ENCODE peak calls at places on chromosomes 4 and X, in seven cellular contexts. T is lung, O is aorta, N is A549, U is GM23248, Y is H1, Z is hepatocyte. D is an unnamed sample.
A peak's percentile ranks its signal among the peaks of the same experiment; 100 is the strongest.

GRCh38 chr4:2836391-2836859 is 7.2 kb upstream of the ADD1 start:
- DNase-seq in U (no peak), Z (peak; percentile 4), N (no peak), O (no peak), T (no peak), Y (no peak), D (no peak)

GRCh38 chr4:166493828-166494432 is 620.9 kb downstream of the TLL1 start:
- DNase-seq in O (no peak), T (no peak), N (no peak), Y (no peak), U (no peak), Z (peak; percentile 27), D (no peak)

GRCh38 chrX:151821226-151821625 is 86.7 kb downstream of the CNGA2 start:
- DNase-seq in T (no peak), Y (no peak), O (no peak), Z (no peak), U (no peak), N (no peak), D (no peak)

GRCh38 chr4:29829067-29829466 is 891.1 kb upstream of the PCDH7 start:
- DNase-seq in U (no peak), O (no peak), Y (no peak), Z (no peak), T (no peak), N (no peak), D (no peak)

GRCh38 chrX:154525606-154526490 is 9.8 kb upstream of the FAM3A start:
- DNase-seq in T (no peak), N (no peak), Y (no peak), O (no peak), Z (no peak), U (no peak), D (no peak)

GRCh38 chrX:24859211-24859841 is 156.4 kb downstream of the ARX start:
- DNase-seq in N (no peak), O (no peak), Z (no peak), T (no peak), Y (no peak), U (no peak), D (no peak)

GRCh38 chr4:186910385-186910784 is 186.7 kb upstream of the FAT1 start:
- DNase-seq in U (no peak), T (no peak), O (no peak), Y (no peak), N (no peak), Z (no peak), D (no peak)

GRCh38 chr4:54657556-54658313 is at the start of gene KIT:
- DNase-seq in U (peak; percentile 65), N (no peak), T (no peak), O (peak; percentile 40), Y (peak; percentile 66), Z (peak; percentile 75), D (no peak)

GRCh38 chr4:98627883-98628282 is 30.5 kb downstream of the TSPAN5 start:
- DNase-seq in Y (no peak), T (no peak), Z (no peak), N (no peak), U (peak; percentile 71), O (no peak), D (no peak)

GRCh38 chr4:90025248-90025647 is 101.9 kb upstream of the CCSER1 start:
- DNase-seq in O (no peak), U (peak; percentile 17), N (no peak), Y (no peak), T (no peak), Z (peak; percentile 21), D (no peak)

GRCh38 chrX:132744470-132744869 is 214.0 kb downstream of the HS6ST2 start:
- DNase-seq in O (no peak), U (no peak), Z (no peak), Y (no peak), T (no peak), N (no peak), D (no peak)

GRCh38 chr4:109005523-109005922 is 242.7 kb upstream of the ETNPPL start:
- DNase-seq in Y (no peak), O (no peak), T (no peak), U (peak; percentile 62), N (no peak), Z (no peak), D (no peak)

GRCh38 chr4:137688651-137689050 is 156.4 kb upstream of the PCDH18 start:
- DNase-seq in Y (no peak), O (no peak), T (no peak), N (no peak), Z (no peak), U (no peak), D (no peak)

GRCh38 chr4:10108818-10109783 is 7.5 kb downstream of the WDR1 start:
- DNase-seq in U (peak; percentile 66), Z (no peak), O (no peak), N (no peak), T (no peak), Y (no peak), D (peak; percentile 56)

GRCh38 chr4:40923326-40924095 is 173.8 kb downstream of the NSUN7 start:
- DNase-seq in Z (no peak), O (peak; percentile 61), N (no peak), Y (no peak), T (no peak), U (no peak), D (no peak)

GRCh38 chr4:119020158-119020557 is 115.5 kb upstream of the MYOZ2 start:
- DNase-seq in Y (no peak), O (no peak), U (peak; percentile 15), Z (peak; percentile 14), T (no peak), N (no peak), D (no peak)

GRCh38 chrX:96183843-96184242 is 500.8 kb upstream of the DIAPH2 start:
- DNase-seq in Y (no peak), Z (peak; percentile 11), N (no peak), T (no peak), O (no peak), U (peak; percentile 14), D (no peak)

DNA sequence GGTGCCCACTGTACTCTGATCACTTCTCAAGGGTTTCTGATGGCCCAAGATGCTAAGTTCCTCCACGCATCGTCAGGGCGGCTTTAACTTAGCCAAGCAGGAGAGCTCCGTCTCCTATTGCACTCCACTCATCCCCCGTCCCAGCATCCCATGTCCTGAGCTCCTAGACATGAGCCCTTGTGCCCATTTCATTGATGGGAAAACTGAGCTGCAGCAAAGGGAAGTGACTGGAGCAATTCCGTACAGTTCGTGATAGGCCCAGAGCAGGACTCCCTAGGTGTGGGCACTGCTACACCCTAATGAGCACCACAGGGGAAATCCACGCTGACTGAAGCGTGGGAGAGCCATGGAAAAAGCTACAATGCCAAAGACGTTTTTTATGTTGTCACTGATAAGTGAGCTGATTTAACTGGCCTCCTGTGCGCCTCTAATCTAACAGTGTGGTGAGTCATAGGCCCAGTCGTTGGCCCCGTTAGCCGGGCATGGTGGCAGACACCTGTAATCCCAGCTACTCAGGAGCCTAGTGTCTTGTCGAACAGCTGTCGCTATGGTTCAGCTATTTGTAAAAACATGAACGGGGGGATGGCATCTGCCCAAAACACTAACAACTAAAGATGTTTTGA is 14.9 kb downstream of the NSDHL start:
- DNase-seq in U (no peak), Z (no peak), Y (no peak), O (no peak), T (no peak), N (no peak), D (no peak)
- H3K9me3 ChIP-seq in U (no peaks in the 10 kb centered on the region), Z (no peaks in the 10 kb centered on the region), Y (no peaks in the 10 kb centered on the region), O (no peaks in the 10 kb centered on the region), T (no peaks in the 10 kb centered on the region), N (no peaks in the 10 kb centered on the region), D (no peaks in the 10 kb centered on the region)

GRCh38 chr4:93299116-93299515 is 529.4 kb upstream of the ATOH1 start:
- DNase-seq in T (no peak), N (no peak), Y (no peak), U (no peak), O (no peak), Z (no peak), D (no peak)

GRCh38 chr4:93302310-93302709 is 526.2 kb upstream of the ATOH1 start:
- DNase-seq in Y (no peak), T (no peak), N (no peak), O (no peak), Z (no peak), U (no peak), D (no peak)

DNA sequence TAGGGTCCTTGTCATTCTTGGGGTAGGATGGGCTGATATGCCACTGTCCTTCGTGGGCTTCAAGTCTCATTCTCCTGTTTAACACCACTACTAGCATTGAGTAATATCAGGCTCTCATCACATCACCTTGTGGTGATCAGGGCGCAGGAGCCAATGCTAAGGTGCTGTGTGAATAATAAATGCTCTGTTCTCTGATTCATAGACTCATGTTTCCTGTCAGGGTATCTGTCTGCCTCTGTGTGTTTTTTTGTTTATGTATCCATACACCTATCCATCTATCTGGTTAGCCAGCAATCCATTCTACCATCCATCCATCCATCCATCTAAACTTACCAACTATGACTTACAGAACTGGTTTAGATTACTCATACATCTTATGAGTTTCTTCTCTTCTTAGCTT is 525.1 kb upstream of the ATOH1 start:
- DNase-seq in Z (no peak), N (no peak), U (no peak), T (no peak), Y (no peak), O (no peak), D (no peak)
- H3K9me3 ChIP-seq in Z (no peaks in the 10 kb centered on the region), N (no peaks in the 10 kb centered on the region), U (no peaks in the 10 kb centered on the region), T (no peaks in the 10 kb centered on the region), Y (no peaks in the 10 kb centered on the region), O (no peaks in the 10 kb centered on the region), D (no peaks in the 10 kb centered on the region)

GRCh38 chr4:19130836-19131235 is 1109.3 kb upstream of the LCORL start:
- DNase-seq in Y (no peak), T (no peak), N (no peak), Z (no peak), O (no peak), U (peak; percentile 68), D (no peak)

GRCh38 chr4:19134685-19135084 is 1113.1 kb upstream of the LCORL start:
- DNase-seq in Z (no peak), N (no peak), O (no peak), T (no peak), U (no peak), Y (no peak), D (no peak)

GRCh38 chr4:19133315-19133714 is 1111.8 kb upstream of the LCORL start:
- DNase-seq in U (no peak), N (no peak), Y (no peak), O (no peak), Z (no peak), T (no peak), D (no peak)

DNA sequence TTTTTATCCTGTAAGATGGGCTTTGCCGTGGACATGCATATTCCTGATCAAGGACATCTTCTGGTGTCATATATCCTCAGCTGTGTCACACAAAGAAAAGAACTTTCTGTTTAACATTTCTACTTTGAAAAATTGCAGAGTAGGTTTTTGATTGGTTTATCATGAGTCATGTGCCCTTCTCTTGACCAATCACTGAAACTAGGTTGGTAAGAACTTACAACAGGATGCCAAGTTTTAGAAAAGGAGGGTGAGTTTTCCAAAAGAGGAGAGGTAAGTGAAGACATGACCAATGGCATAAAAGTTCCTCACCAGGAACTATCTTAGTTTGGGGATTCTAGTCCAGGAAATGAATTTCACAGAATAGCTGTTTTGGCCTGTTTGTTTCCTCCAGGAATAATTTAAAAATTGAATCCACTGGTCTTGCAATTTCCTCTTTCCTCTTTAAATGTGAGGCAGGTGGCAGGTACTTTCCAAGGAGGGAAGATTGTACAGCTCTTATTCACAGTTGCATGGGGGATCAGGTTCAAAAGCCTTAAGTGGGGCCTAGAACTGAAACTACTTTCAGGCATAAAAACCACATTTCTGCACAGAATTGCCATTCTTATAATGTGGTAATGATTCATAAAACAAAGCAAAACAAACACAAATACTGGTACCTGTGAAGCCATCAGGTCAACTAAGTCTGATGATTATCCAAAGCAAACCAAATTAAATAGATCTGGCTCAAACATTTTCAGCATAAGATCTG is 1114.5 kb upstream of the LCORL start:
- DNase-seq in Z (no peak), U (no peak), O (no peak), Y (no peak), N (no peak), T (no peak), D (no peak)
- H3K9me3 ChIP-seq in Z (no peaks in the 10 kb centered on the region), U (no peaks in the 10 kb centered on the region), O (no peaks in the 10 kb centered on the region), Y (no peaks in the 10 kb centered on the region), N (no peaks in the 10 kb centered on the region), T (no peaks in the 10 kb centered on the region), D (no peaks in the 10 kb centered on the region)

GRCh38 chr4:53281438-53281837 is 84.4 kb downstream of the SCFD2 start:
- DNase-seq in U (no peak), Y (no peak), T (no peak), Z (no peak), N (no peak), O (no peak), D (no peak)
- H3K9me3 ChIP-seq in U (no peaks in the 10 kb centered on the region), Y (no peaks in the 10 kb centered on the region), T (no peaks in the 10 kb centered on the region), Z (no peaks in the 10 kb centered on the region), N (no peaks in the 10 kb centered on the region), O (no peaks in the 10 kb centered on the region), D (no peaks in the 10 kb centered on the region)